ENCODE peak calls at places on chromosomes 5 and 9, in nine cellular contexts. One of them, this sample, is unnamed.

GRCh38 chr5:59528226-59528862 is 365.2 kb downstream of the PDE4D start:
- DNase-seq in activated CD4-positive, CD25-positive, alpha-beta regulatory T cell: no peak
- DNase-seq in iris pigment epithelial cell: no peak
- DNase-seq in T-helper 1 cell: no peak
- DNase-seq in ovary: no peak
- DNase-seq in mesothelial cell of epicardium: no peak
- DNase-seq in cardiac fibroblast: no peak
- DNase-seq in globus pallidus: no peak
- DNase-seq in neuronal stem cell: peak
- DNase-seq in this sample: no peak

GRCh38 chr9:8221462-8221861 is 421.9 kb upstream of the DMAC1 start:
- DNase-seq in activated CD4-positive, CD25-positive, alpha-beta regulatory T cell: no peak
- DNase-seq in iris pigment epithelial cell: no peak
- DNase-seq in T-helper 1 cell: no peak
- DNase-seq in ovary: no peak
- DNase-seq in mesothelial cell of epicardium: no peak
- DNase-seq in cardiac fibroblast: no peak
- DNase-seq in globus pallidus: no peak
- DNase-seq in neuronal stem cell: no peak
- DNase-seq in this sample: no peak

GRCh38 chr9:122221223-122221811 is 7.4 kb downstream of the LHX6 start:
- DNase-seq in activated CD4-positive, CD25-positive, alpha-beta regulatory T cell: no peak
- DNase-seq in iris pigment epithelial cell: no peak
- DNase-seq in T-helper 1 cell: no peak
- DNase-seq in ovary: no peak
- DNase-seq in mesothelial cell of epicardium: no peak
- DNase-seq in cardiac fibroblast: no peak
- DNase-seq in globus pallidus: no peak
- DNase-seq in neuronal stem cell: no peak
- DNase-seq in this sample: peak

GRCh38 chr9:13480688-13481087 is 201.2 kb upstream of the MPDZ start:
- DNase-seq in activated CD4-positive, CD25-positive, alpha-beta regulatory T cell: no peak
- DNase-seq in iris pigment epithelial cell: no peak
- DNase-seq in T-helper 1 cell: no peak
- DNase-seq in ovary: no peak
- DNase-seq in mesothelial cell of epicardium: no peak
- DNase-seq in cardiac fibroblast: peak
- DNase-seq in globus pallidus: peak
- DNase-seq in neuronal stem cell: no peak
- DNase-seq in this sample: no peak

GRCh38 chr9:134347996-134348395 is 21.7 kb downstream of the RXRA start:
- DNase-seq in activated CD4-positive, CD25-positive, alpha-beta regulatory T cell: no peak
- DNase-seq in iris pigment epithelial cell: no peak
- DNase-seq in T-helper 1 cell: no peak
- DNase-seq in ovary: no peak
- DNase-seq in mesothelial cell of epicardium: no peak
- DNase-seq in cardiac fibroblast: no peak
- DNase-seq in globus pallidus: no peak
- DNase-seq in neuronal stem cell: no peak
- DNase-seq in this sample: no peak

GRCh38 chr5:28408186-28408585 is 1369.8 kb upstream of the CDH9 start:
- DNase-seq in activated CD4-positive, CD25-positive, alpha-beta regulatory T cell: no peak
- DNase-seq in iris pigment epithelial cell: peak
- DNase-seq in T-helper 1 cell: no peak
- DNase-seq in ovary: no peak
- DNase-seq in mesothelial cell of epicardium: no peak
- DNase-seq in cardiac fibroblast: peak
- DNase-seq in globus pallidus: no peak
- DNase-seq in neuronal stem cell: no peak
- DNase-seq in this sample: no peak

GRCh38 chr5:137498301-137498735 is 808 bp downstream of the SPOCK1 start:
- DNase-seq in activated CD4-positive, CD25-positive, alpha-beta regulatory T cell: no peak
- DNase-seq in iris pigment epithelial cell: peak
- DNase-seq in T-helper 1 cell: no peak
- DNase-seq in ovary: no peak
- DNase-seq in mesothelial cell of epicardium: peak
- DNase-seq in cardiac fibroblast: peak
- DNase-seq in globus pallidus: no peak
- DNase-seq in neuronal stem cell: peak
- DNase-seq in this sample: peak

GRCh38 chr9:95515272-95516113 is 1.3 kb downstream of the PTCH1 start:
- DNase-seq in activated CD4-positive, CD25-positive, alpha-beta regulatory T cell: no peak
- DNase-seq in iris pigment epithelial cell: no peak
- DNase-seq in T-helper 1 cell: no peak
- DNase-seq in ovary: no peak
- DNase-seq in mesothelial cell of epicardium: peak
- DNase-seq in cardiac fibroblast: no peak
- DNase-seq in globus pallidus: no peak
- DNase-seq in neuronal stem cell: no peak
- DNase-seq in this sample: peak

GRCh38 chr5:68246802-68247201 is 31.2 kb downstream of the PIK3R1 start:
- DNase-seq in activated CD4-positive, CD25-positive, alpha-beta regulatory T cell: no peak
- DNase-seq in iris pigment epithelial cell: no peak
- DNase-seq in T-helper 1 cell: no peak
- DNase-seq in ovary: no peak
- DNase-seq in mesothelial cell of epicardium: no peak
- DNase-seq in cardiac fibroblast: no peak
- DNase-seq in globus pallidus: no peak
- DNase-seq in neuronal stem cell: no peak
- DNase-seq in this sample: peak

GRCh38 chr9:119961774-119962408 is 592.7 kb upstream of the BRINP1 start:
- DNase-seq in activated CD4-positive, CD25-positive, alpha-beta regulatory T cell: no peak
- DNase-seq in iris pigment epithelial cell: peak
- DNase-seq in T-helper 1 cell: no peak
- DNase-seq in ovary: no peak
- DNase-seq in mesothelial cell of epicardium: peak
- DNase-seq in cardiac fibroblast: peak
- DNase-seq in globus pallidus: peak
- DNase-seq in neuronal stem cell: peak
- DNase-seq in this sample: peak

GRCh38 chr9:68763104-68763503 is 58.1 kb downstream of the PIP5K1B start:
- DNase-seq in activated CD4-positive, CD25-positive, alpha-beta regulatory T cell: no peak
- DNase-seq in iris pigment epithelial cell: no peak
- DNase-seq in T-helper 1 cell: no peak
- DNase-seq in ovary: no peak
- DNase-seq in mesothelial cell of epicardium: no peak
- DNase-seq in cardiac fibroblast: no peak
- DNase-seq in globus pallidus: no peak
- DNase-seq in neuronal stem cell: no peak
- DNase-seq in this sample: no peak

GRCh38 chr5:81835813-81836458 is 85.0 kb upstream of the SSBP2 start:
- DNase-seq in activated CD4-positive, CD25-positive, alpha-beta regulatory T cell: no peak
- DNase-seq in iris pigment epithelial cell: no peak
- DNase-seq in T-helper 1 cell: no peak
- DNase-seq in ovary: no peak
- DNase-seq in mesothelial cell of epicardium: no peak
- DNase-seq in cardiac fibroblast: peak
- DNase-seq in globus pallidus: no peak
- DNase-seq in neuronal stem cell: no peak
- DNase-seq in this sample: peak

GRCh38 chr5:16492398-16493175 is 27.0 kb upstream of the ZNF622 start:
- DNase-seq in activated CD4-positive, CD25-positive, alpha-beta regulatory T cell: no peak
- DNase-seq in iris pigment epithelial cell: peak
- DNase-seq in T-helper 1 cell: no peak
- DNase-seq in ovary: no peak
- DNase-seq in mesothelial cell of epicardium: no peak
- DNase-seq in cardiac fibroblast: peak
- DNase-seq in globus pallidus: peak
- DNase-seq in neuronal stem cell: no peak
- DNase-seq in this sample: peak

GRCh38 chr5:169703803-169704202 is 66.7 kb downstream of the DOCK2 start:
- DNase-seq in activated CD4-positive, CD25-positive, alpha-beta regulatory T cell: no peak
- DNase-seq in iris pigment epithelial cell: no peak
- DNase-seq in T-helper 1 cell: no peak
- DNase-seq in ovary: no peak
- DNase-seq in mesothelial cell of epicardium: no peak
- DNase-seq in cardiac fibroblast: no peak
- DNase-seq in globus pallidus: no peak
- DNase-seq in neuronal stem cell: no peak
- DNase-seq in this sample: no peak

GRCh38 chr5:164893071-164893470 is 1387.7 kb downstream of the MAT2B start:
- DNase-seq in activated CD4-positive, CD25-positive, alpha-beta regulatory T cell: no peak
- DNase-seq in iris pigment epithelial cell: no peak
- DNase-seq in T-helper 1 cell: no peak
- DNase-seq in ovary: no peak
- DNase-seq in mesothelial cell of epicardium: no peak
- DNase-seq in cardiac fibroblast: no peak
- DNase-seq in globus pallidus: no peak
- DNase-seq in neuronal stem cell: no peak
- DNase-seq in this sample: peak

GRCh38 chr9:127224178-127224882 is 40.2 kb upstream of the GARNL3 start:
- DNase-seq in activated CD4-positive, CD25-positive, alpha-beta regulatory T cell: peak
- DNase-seq in iris pigment epithelial cell: peak
- DNase-seq in T-helper 1 cell: peak
- DNase-seq in ovary: peak
- DNase-seq in mesothelial cell of epicardium: peak
- DNase-seq in cardiac fibroblast: peak
- DNase-seq in globus pallidus: peak
- DNase-seq in neuronal stem cell: peak
- DNase-seq in this sample: peak

GRCh38 chr5:33793836-33794549 is 97.8 kb downstream of the ADAMTS12 start:
- DNase-seq in activated CD4-positive, CD25-positive, alpha-beta regulatory T cell: no peak
- DNase-seq in iris pigment epithelial cell: no peak
- DNase-seq in T-helper 1 cell: no peak
- DNase-seq in ovary: no peak
- DNase-seq in mesothelial cell of epicardium: no peak
- DNase-seq in cardiac fibroblast: peak
- DNase-seq in globus pallidus: no peak
- DNase-seq in neuronal stem cell: no peak
- DNase-seq in this sample: no peak

GRCh38 chr5:133757396-133757795 is 145.1 kb upstream of the FSTL4 start:
- DNase-seq in activated CD4-positive, CD25-positive, alpha-beta regulatory T cell: no peak
- DNase-seq in iris pigment epithelial cell: no peak
- DNase-seq in T-helper 1 cell: no peak
- DNase-seq in ovary: no peak
- DNase-seq in mesothelial cell of epicardium: peak
- DNase-seq in cardiac fibroblast: no peak
- DNase-seq in globus pallidus: no peak
- DNase-seq in neuronal stem cell: no peak
- DNase-seq in this sample: no peak